ENCODE peak calls at places on chromosome 2, in seven cellular contexts. G, Y, C, S, R, V and K are unnamed samples.

GRCh38 chr2:128377071-128377910 is 58.6 kb upstream of the HS6ST1 start:
- DNase-seq in S (no peak), C (no peak), V (no peak), G (no peak), Y (no peak), R (peak), K (no peak)

GRCh38 chr2:58938988-58939387 is 697.9 kb upstream of the FANCL start:
- DNase-seq in G (no peak), C (peak), S (no peak), V (no peak), Y (no peak), R (no peak), K (no peak)

GRCh38 chr2:211157856-211158463 is 601.6 kb downstream of the CPS1 start:
- DNase-seq in V (peak), C (peak), G (peak), R (peak), S (peak), Y (peak), K (no peak)

GRCh38 chr2:220930542-220931076 is 641.5 kb downstream of the EPHA4 start:
- DNase-seq in Y (no peak), R (no peak), G (no peak), V (no peak), C (no peak), S (no peak), K (no peak)

GRCh38 chr2:208254118-208254870 is 577 bp downstream of the IDH1 start:
- DNase-seq in V (peak), G (peak), R (peak), Y (peak), C (peak), S (peak), K (peak)

GRCh38 chr2:1881998-1882397 is 137.7 kb upstream of the PXDN start:
- DNase-seq in R (no peak), S (no peak), C (no peak), G (no peak), V (no peak), Y (no peak), K (no peak)

GRCh38 chr2:74399785-74400184 is 19.7 kb upstream of the DCTN1 start:
- DNase-seq in C (peak), S (peak), Y (no peak), V (no peak), G (peak), R (no peak), K (no peak)

GRCh38 chr2:6978991-6979390 is 61.8 kb downstream of the RNF144A start:
- DNase-seq in R (no peak), S (no peak), G (no peak), V (no peak), C (no peak), Y (no peak), K (no peak)

GRCh38 chr2:216827073-216827725 is 32.7 kb downstream of the TNP1 start:
- DNase-seq in V (no peak), Y (no peak), C (peak), S (no peak), R (no peak), G (no peak), K (no peak)

GRCh38 chr2:71336802-71337201 is 5.2 kb downstream of the ZNF638 start:
- DNase-seq in R (no peak), V (no peak), Y (no peak), G (no peak), C (peak), S (no peak), K (peak)

GRCh38 chr2:66854304-66854703 is 419.4 kb downstream of the MEIS1 start:
- DNase-seq in Y (no peak), S (no peak), V (no peak), G (no peak), R (no peak), C (peak), K (no peak)

GRCh38 chr2:10704034-10704594 is 14.3 kb upstream of the NOL10 start:
- DNase-seq in Y (no peak), R (no peak), S (no peak), G (no peak), C (no peak), V (no peak), K (no peak)